ENCODE peak calls at places on chromosomes 7 and 10, in seven cellular contexts. D is HCT116, P is H1, S is HepG2, U is K562, G is SK-N-SH, C is GM12878. E is an unnamed sample.

GRCh38 chr7:67937717-67938191 is 941.1 kb downstream of the TYW1 start:
- DNase-seq in D (no peak), P (no peak), S (no peak), U (no peak), G (no peak), C (no peak), E (peak; percentile 38)

GRCh38 chr10:101467286-101467770 is 113.4 kb downstream of the BTRC start:
- DNase-seq in D (peak; percentile 76), P (no peak), S (peak; percentile 67), U (peak; percentile 63), G (peak; percentile 52), C (peak; percentile 23), E (peak; percentile 76)

GRCh38 chr7:113142385-113143119 is 24.2 kb upstream of the SMIM30 start:
- DNase-seq in D (no peak), P (no peak), S (no peak), U (no peak), G (no peak), C (peak; percentile 20), E (no peak)

GRCh38 chr10:75944061-75944460 is 512.6 kb downstream of the LRMDA start:
- DNase-seq in D (no peak), P (no peak), S (no peak), U (no peak), G (no peak), C (no peak), E (no peak)

GRCh38 chr7:27661776-27662489 is 750 bp downstream of the HIBADH start:
- DNase-seq in D (no peak), P (no peak), S (peak; percentile 49), U (no peak), G (peak; percentile 71), C (no peak), E (no peak)

GRCh38 chr7:123846217-123846891 is 1.4 kb downstream of the HYAL4 start:
- DNase-seq in D (no peak), P (no peak), S (no peak), U (no peak), G (no peak), C (peak; percentile 7), E (no peak)

GRCh38 chr10:89738551-89739209 is 37.3 kb downstream of the KIF20B start:
- DNase-seq in D (no peak), P (no peak), S (no peak), U (no peak), G (no peak), C (peak; percentile 55), E (no peak)

GRCh38 chr10:33869089-33869488 is 534.6 kb upstream of the NRP1 start:
- DNase-seq in D (no peak), P (no peak), S (no peak), U (no peak), G (peak; percentile 55), C (no peak), E (no peak)

GRCh38 chr7:99992330-99993037 is 16.7 kb upstream of the AZGP1 start:
- DNase-seq in D (no peak), P (no peak), S (no peak), U (no peak), G (no peak), C (no peak), E (no peak)

GRCh38 chr10:34628174-34628802 is 186.8 kb downstream of the PARD3 start:
- DNase-seq in D (no peak), P (no peak), S (peak; percentile 19), U (peak; percentile 37), G (peak; percentile 66), C (no peak), E (no peak)

GRCh38 chr10:99938563-99938962 is 71.2 kb downstream of the DNMBP start:
- DNase-seq in D (no peak), P (no peak), S (no peak), U (no peak), G (no peak), C (peak; percentile 66), E (no peak)

GRCh38 chr10:87925570-87925969 is 62.1 kb downstream of the PTEN start:
- DNase-seq in D (no peak), P (no peak), S (no peak), U (no peak), G (no peak), C (no peak), E (no peak)
- H3K36me3 ChIP-seq in D (no peaks in the 10 kb centered on the region), P (no peaks in the 10 kb centered on the region), S (peaks cover 11% of the 10 kb centered on the region), U (peaks cover 9% of the 10 kb centered on the region), G (peaks cover 28% of the 10 kb centered on the region), C (peaks cover 24% of the 10 kb centered on the region), E (peaks cover 2% of the 10 kb centered on the region)

GRCh38 chr7:55019329-55019690 is 493 bp downstream of the EGFR start:
- DNase-seq in D (no peak), P (no peak), S (no peak), U (no peak), G (no peak), C (no peak), E (no peak)
- TF ChIP-seq SIN3A in D (no peak), P (no peak), S (no peak), U (no peak), G (no peak), C (no peak), E (no peak)

DNA sequence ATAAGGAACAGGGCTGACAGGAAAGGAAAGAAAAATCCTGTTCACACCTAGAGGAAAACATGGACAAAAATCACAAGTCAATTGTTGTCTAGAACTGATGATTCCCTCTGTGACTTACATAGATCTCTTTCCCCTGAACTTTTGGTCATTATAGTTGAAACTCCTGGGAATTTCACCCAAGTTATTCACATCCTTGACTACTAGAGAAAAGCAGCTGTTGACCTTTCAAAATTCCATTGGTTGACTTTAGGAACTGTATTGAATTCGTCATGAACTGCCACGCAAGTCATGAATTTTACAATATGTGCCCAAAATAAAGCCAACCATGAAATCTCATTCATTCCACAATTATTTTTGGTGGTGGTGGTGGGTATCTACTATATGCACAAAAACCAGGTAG is 104.3 kb downstream of the UBE2H start:
- DNase-seq in D (no peak), P (no peak), S (no peak), U (no peak), G (no peak), C (no peak), E (no peak)
- H3K36me3 ChIP-seq in D (no peaks in the 10 kb centered on the region), P (no peaks in the 10 kb centered on the region), S (peaks cover 2% of the 10 kb centered on the region), U (no peaks in the 10 kb centered on the region), G (no peaks in the 10 kb centered on the region), C (peaks cover 5% of the 10 kb centered on the region), E (no peaks in the 10 kb centered on the region)

DNA sequence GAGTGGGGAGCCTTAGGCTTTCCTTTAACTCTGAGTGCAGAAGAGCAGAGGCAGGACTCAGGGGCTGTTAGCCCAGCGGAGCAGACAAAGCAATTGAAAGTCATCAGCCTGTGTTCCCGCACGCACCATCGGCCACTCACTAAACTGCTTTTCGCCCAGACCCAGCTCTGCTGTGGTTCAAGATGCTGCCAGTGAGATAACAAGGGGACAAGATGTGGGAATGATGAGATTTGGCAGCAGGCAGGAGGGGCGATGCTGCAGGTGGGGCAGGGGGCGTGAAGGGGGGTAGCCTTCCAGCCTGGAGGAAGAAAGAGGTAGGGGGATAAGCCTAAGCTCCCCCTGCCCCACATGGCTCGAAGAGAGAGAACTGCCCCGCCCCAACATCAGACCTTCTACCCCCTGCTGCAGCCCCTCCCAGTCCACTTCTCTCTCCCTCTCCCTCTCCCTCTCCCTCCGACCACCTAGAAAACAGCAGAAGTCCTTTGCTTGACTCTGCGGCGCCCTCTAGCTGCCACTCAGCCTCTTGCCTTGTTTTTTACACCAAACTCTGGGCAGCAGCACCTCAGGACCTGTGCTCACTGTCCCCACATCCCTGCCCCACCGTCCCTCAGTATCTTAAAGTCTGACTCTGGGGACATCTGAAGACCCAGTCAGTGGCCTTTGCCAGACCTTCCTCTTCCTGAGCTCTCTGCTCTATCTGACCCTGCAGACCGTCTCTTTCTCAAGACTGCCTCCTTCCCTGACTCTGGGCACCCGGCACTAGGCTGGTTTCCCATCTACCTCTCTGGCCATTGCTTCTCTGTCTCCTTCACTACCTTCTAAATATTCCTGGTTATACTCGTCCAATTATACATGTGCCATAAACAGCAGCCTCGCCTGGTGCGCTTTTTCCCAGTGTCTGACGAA is 110.5 kb downstream of the C10orf105 start:
- DNase-seq in D (peak; percentile 49), P (peak; percentile 92), S (peak; percentile 54), U (peak; percentile 78), G (peak; percentile 83), C (no peak), E (no peak)
- TF ChIP-seq SIN3A in D (no peak), P (no peak), S (no peak), U (no peak), G (no peak), C (no peak), E (no peak)

GRCh38 chr7:131436384-131436783 is 108.7 kb downstream of the MKLN1 start:
- DNase-seq in D (no peak), P (no peak), S (no peak), U (no peak), G (no peak), C (no peak), E (no peak)

GRCh38 chr7:131443496-131443895 is 112.9 kb downstream of the PODXL start:
- DNase-seq in D (no peak), P (no peak), S (no peak), U (no peak), G (no peak), C (no peak), E (no peak)

GRCh38 chr7:131444683-131445082 is 111.7 kb downstream of the PODXL start:
- DNase-seq in D (no peak), P (no peak), S (no peak), U (no peak), G (no peak), C (no peak), E (no peak)

GRCh38 chr7:131438969-131439368 is 111.3 kb downstream of the MKLN1 start:
- DNase-seq in D (no peak), P (no peak), S (no peak), U (no peak), G (no peak), C (no peak), E (no peak)
- H3K36me3 ChIP-seq in D (peaks cover 7% of the 10 kb centered on the region), P (no peaks in the 10 kb centered on the region), S (peaks cover 51% of the 10 kb centered on the region), U (peaks cover 55% of the 10 kb centered on the region), G (peaks cover 73% of the 10 kb centered on the region), C (peaks cover 3% of the 10 kb centered on the region), E (peaks cover 31% of the 10 kb centered on the region)

DNA sequence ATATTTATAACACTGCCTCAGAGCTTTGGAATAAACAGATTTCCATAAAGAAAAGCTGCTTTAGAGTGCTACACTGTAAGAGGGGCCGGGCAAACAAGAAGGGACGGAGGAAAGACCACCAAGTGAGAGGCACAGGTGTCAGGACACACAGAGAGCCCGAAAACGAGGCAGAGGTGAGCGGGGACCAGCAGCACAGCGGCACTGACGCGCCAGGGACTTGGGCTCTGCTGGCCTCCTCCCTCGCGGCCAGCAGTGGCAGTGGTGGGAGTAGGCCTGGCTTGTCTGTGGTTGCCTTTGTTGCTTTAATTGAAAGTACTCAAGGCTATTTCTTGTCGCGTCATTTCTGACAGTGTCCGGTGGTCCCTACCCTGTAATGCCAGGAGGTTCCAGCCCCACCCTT is 39.7 kb upstream of the FAM20C start:
- DNase-seq in D (no peak), P (no peak), S (no peak), U (no peak), G (no peak), C (no peak), E (no peak)
- TF ChIP-seq SIN3A in D (no peak), P (no peak), S (no peak), U (no peak), G (no peak), C (no peak), E (no peak)

GRCh38 chr7:139059905-139060304 is 24.1 kb upstream of the ZC3HAV1L start:
- DNase-seq in D (no peak), P (no peak), S (no peak), U (no peak), G (no peak), C (no peak), E (no peak)
- H3K36me3 ChIP-seq in D (peaks cover 19% of the 10 kb centered on the region), P (no peaks in the 10 kb centered on the region), S (peaks cover 68% of the 10 kb centered on the region), U (peaks cover 89% of the 10 kb centered on the region), G (peaks cover 34% of the 10 kb centered on the region), C (peaks cover 24% of the 10 kb centered on the region), E (peaks cover 30% of the 10 kb centered on the region)